ENCODE peak calls at places on chromosomes 13 and 19, in nine cellular contexts. K is uterus; U is cardiac muscle cell; N is K562; D is effector memory CD4-positive, alpha-beta T cell; A is CD4-positive, CD25-positive, alpha-beta regulatory T cell; C is H9; P is MM.1S; E is tibial nerve. G is an unnamed sample.

GRCh38 chr19:33486936-33487793 is 34.4 kb downstream of the PEPD start:
- DNase-seq in K (no peak), U (peak; percentile 62), N (no peak), D (no peak), A (no peak), C (no peak), P (no peak), E (no peak), G (peak; percentile 38)

GRCh38 chr19:56087647-56088346 is 33.3 kb downstream of the ZNF787 start:
- DNase-seq in K (no peak), U (no peak), N (no peak), D (no peak), A (no peak), C (no peak), P (no peak), E (no peak), G (no peak)

GRCh38 chr19:54312436-54313362 is at the start of gene LILRA5:
- DNase-seq in K (no peak), U (no peak), N (no peak), D (no peak), A (no peak), C (no peak), P (no peak), E (no peak), G (peak; percentile 70)

GRCh38 chr13:27551563-27551962 is 68.8 kb downstream of the LNX2 start:
- DNase-seq in K (no peak), U (no peak), N (no peak), D (no peak), A (no peak), C (no peak), P (no peak), E (no peak), G (no peak)

GRCh38 chr19:23769691-23770468 is 11.2 kb upstream of the ZNF681 start:
- DNase-seq in K (no peak), U (no peak), N (no peak), D (no peak), A (no peak), C (no peak), P (no peak), E (no peak), G (no peak)

GRCh38 chr19:41302624-41303351 is 7.2 kb upstream of the CCDC97 start:
- DNase-seq in K (no peak), U (no peak), N (no peak), D (peak; percentile 63), A (peak; percentile 39), C (no peak), P (no peak), E (no peak), G (peak; percentile 77)

GRCh38 chr19:55600336-55601028 is 394 bp downstream of the ZNF524 start:
- DNase-seq in K (no peak), U (peak; percentile 92), N (no peak), D (no peak), A (no peak), C (no peak), P (no peak), E (no peak), G (no peak)

GRCh38 chr13:34678154-34678553 is 263.9 kb upstream of the NBEA start:
- DNase-seq in K (no peak), U (no peak), N (no peak), D (no peak), A (no peak), C (no peak), P (no peak), E (no peak), G (no peak)

GRCh38 chr19:38721977-38722773 is 22.1 kb downstream of the CAPN12 start:
- DNase-seq in K (no peak), U (peak; percentile 88), N (no peak), D (no peak), A (no peak), C (no peak), P (no peak), E (peak; percentile 56), G (no peak)

GRCh38 chr13:98729526-98730057 is 22.9 kb downstream of the SLC15A1 start:
- DNase-seq in K (no peak), U (no peak), N (no peak), D (no peak), A (no peak), C (no peak), P (no peak), E (no peak), G (no peak)

GRCh38 chr19:14550201-14550754 is 20.9 kb downstream of the TECR start:
- DNase-seq in K (no peak), U (no peak), N (peak; percentile 76), D (no peak), A (no peak), C (no peak), P (no peak), E (no peak), G (no peak)

GRCh38 chr13:101202590-101202989 is 213.7 kb downstream of the NALCN start:
- DNase-seq in K (no peak), U (no peak), N (no peak), D (no peak), A (no peak), C (peak; percentile 80), P (no peak), E (no peak), G (no peak)

GRCh38 chr19:932647-933552 is 7.1 kb downstream of the ARID3A start:
- DNase-seq in K (peak; percentile 80), U (peak; percentile 71), N (no peak), D (no peak), A (no peak), C (peak; percentile 76), P (no peak), E (peak; percentile 72), G (no peak)

GRCh38 chr19:38851622-38852230 is 1.9 kb upstream of the HNRNPL start:
- DNase-seq in K (peak; percentile 94), U (peak; percentile 96), N (peak; percentile 92), D (peak; percentile 77), A (peak; percentile 88), C (peak; percentile 91), P (peak; percentile 95), E (peak; percentile 93), G (peak; percentile 96)

GRCh38 chr19:30171795-30172642 is 200.2 kb upstream of the ZNF536 start:
- DNase-seq in K (no peak), U (no peak), N (no peak), D (no peak), A (no peak), C (no peak), P (no peak), E (no peak), G (no peak)

GRCh38 chr19:34310494-34310981 is 54.5 kb upstream of the GPI start:
- DNase-seq in K (no peak), U (no peak), N (no peak), D (no peak), A (no peak), C (no peak), P (no peak), E (no peak), G (no peak)

GRCh38 chr19:35354898-35355297 is 3.4 kb upstream of the FFAR3 start:
- DNase-seq in K (no peak), U (no peak), N (peak; percentile 2), D (no peak), A (no peak), C (no peak), P (no peak), E (no peak), G (peak; percentile 47)

GRCh38 chr13:39876258-39876657 is 220.8 kb downstream of the COG6 start:
- DNase-seq in K (peak; percentile 32), U (no peak), N (no peak), D (no peak), A (no peak), C (no peak), P (no peak), E (no peak), G (no peak)

DNA sequence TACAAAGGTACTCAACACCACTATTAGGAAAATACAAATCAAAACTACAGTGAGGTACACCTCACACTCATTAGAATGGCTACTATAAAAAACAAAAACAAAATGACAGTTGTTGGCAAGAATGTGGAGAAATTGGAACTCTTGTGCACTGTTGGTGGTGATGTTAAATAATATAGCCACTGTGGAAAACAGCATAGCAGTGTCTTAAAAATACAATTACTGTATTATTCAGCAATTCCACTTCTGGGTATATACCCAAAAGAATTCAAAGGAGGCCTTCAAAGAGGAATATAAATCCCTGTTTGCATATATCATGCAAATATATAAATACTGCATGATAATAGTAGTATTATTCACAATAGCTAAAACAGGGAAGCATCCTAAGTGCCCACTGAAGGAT is 66.8 kb downstream of the CDK8 start:
- DNase-seq in K (no peak), U (no peak), N (no peak), D (no peak), A (no peak), C (no peak), P (no peak), E (no peak), G (no peak)
- H3K27ac ChIP-seq in K (no peak overlapping the region), U (no peak overlapping the region), N (no peak overlapping the region), D (no peak overlapping the region), A (no peak overlapping the region), C (no peak overlapping the region), P (no peak overlapping the region), E (no peak overlapping the region), G (no peak overlapping the region)

GRCh38 chr19:43910884-43911283 is 24.2 kb downstream of the ZNF45 start:
- DNase-seq in K (no peak), U (no peak), N (no peak), D (no peak), A (no peak), C (no peak), P (no peak), E (no peak), G (no peak)
- H3K9me3 ChIP-seq in K (peaks cover 79% of the 10 kb centered on the region), U (peaks cover 8% of the 10 kb centered on the region), N (peaks cover 16% of the 10 kb centered on the region), D (peaks cover 83% of the 10 kb centered on the region), A (peaks cover 89% of the 10 kb centered on the region), C (peaks cover 65% of the 10 kb centered on the region), P (no peaks in the 10 kb centered on the region), E (peaks cover 89% of the 10 kb centered on the region), G (peaks cover 34% of the 10 kb centered on the region)

GRCh38 chr13:97298816-97299215 is 76.7 kb downstream of the MBNL2 start:
- DNase-seq in K (no peak), U (no peak), N (no peak), D (no peak), A (no peak), C (no peak), P (no peak), E (no peak), G (no peak)
- H3K4me1 ChIP-seq in K (no peaks in the 10 kb centered on the region), U (no peaks in the 10 kb centered on the region), N (no peaks in the 10 kb centered on the region), D (peaks cover 13% of the 10 kb centered on the region), A (peaks cover 8% of the 10 kb centered on the region), C (no peaks in the 10 kb centered on the region), P (no peaks in the 10 kb centered on the region), E (no peaks in the 10 kb centered on the region), G (peaks cover 9% of the 10 kb centered on the region)

GRCh38 chr13:111422352-111422751 is 101.9 kb downstream of the TEX29 start:
- DNase-seq in K (no peak), U (no peak), N (no peak), D (no peak), A (no peak), C (no peak), P (no peak), E (no peak), G (no peak)

GRCh38 chr13:111421216-111421615 is 100.8 kb downstream of the TEX29 start:
- DNase-seq in K (no peak), U (no peak), N (no peak), D (no peak), A (no peak), C (no peak), P (no peak), E (no peak), G (no peak)

GRCh38 chr13:111424134-111424533 is 103.7 kb downstream of the TEX29 start:
- DNase-seq in K (no peak), U (no peak), N (peak; percentile 17), D (no peak), A (no peak), C (no peak), P (no peak), E (no peak), G (no peak)

GRCh38 chr13:111425326-111425725 is 104.9 kb downstream of the TEX29 start:
- DNase-seq in K (no peak), U (no peak), N (no peak), D (no peak), A (no peak), C (no peak), P (no peak), E (no peak), G (no peak)

GRCh38 chr13:111423168-111423785 is 102.8 kb downstream of the TEX29 start:
- DNase-seq in K (no peak), U (no peak), N (no peak), D (no peak), A (no peak), C (no peak), P (no peak), E (no peak), G (no peak)
- H3K27ac ChIP-seq in K (no peak overlapping the region), U (no peak overlapping the region), N (no peak overlapping the region), D (no peak overlapping the region), A (no peak overlapping the region), C (no peak overlapping the region), P (no peak overlapping the region), E (no peak overlapping the region), G (no peak overlapping the region)

G was measured in aorta.